ENCODE peak calls at places on chromosome 11, in five cellular contexts. One of them, this sample, is unnamed.
A peak's percentile ranks its signal among the peaks of the same experiment; 100 is the strongest.

GRCh38 chr11:17876827-17877226 is 136.0 kb downstream of the SERGEF start:
- DNase-seq in NB4: no peak
- DNase-seq in tibial nerve: no peak
- DNase-seq in A549: no peak
- DNase-seq in uterus: no peak
- DNase-seq in this sample: no peak

GRCh38 chr11:70128435-70128906 is 50.4 kb downstream of the ANO1 start:
- DNase-seq in NB4: no peak
- DNase-seq in tibial nerve: no peak
- DNase-seq in uterus: no peak
- DNase-seq in A549: peak; percentile 89
- DNase-seq in this sample: no peak

GRCh38 chr11:9633674-9634073 is 30.2 kb upstream of the SWAP70 start:
- DNase-seq in A549: no peak
- DNase-seq in NB4: peak; percentile 65
- DNase-seq in uterus: no peak
- DNase-seq in tibial nerve: no peak
- DNase-seq in this sample: no peak

GRCh38 chr11:69636870-69637600 is 3.9 kb upstream of the CCND1 start:
- DNase-seq in A549: no peak
- DNase-seq in tibial nerve: no peak
- DNase-seq in uterus: no peak
- DNase-seq in NB4: no peak
- DNase-seq in this sample: no peak

GRCh38 chr11:61075891-61076290 is 26.4 kb upstream of the CD5 start:
- DNase-seq in NB4: no peak
- DNase-seq in tibial nerve: peak; percentile 14
- DNase-seq in A549: no peak
- DNase-seq in uterus: no peak
- DNase-seq in this sample: no peak

GRCh38 chr11:88384678-88385015 is 47.1 kb upstream of the CTSC start:
- DNase-seq in A549: no peak
- DNase-seq in tibial nerve: no peak
- DNase-seq in uterus: no peak
- DNase-seq in NB4: no peak
- DNase-seq in this sample: no peak

GRCh38 chr11:112025682-112026081 is 474 bp downstream of the DLAT start:
- DNase-seq in uterus: no peak
- DNase-seq in A549: peak; percentile 8
- DNase-seq in tibial nerve: no peak
- DNase-seq in NB4: peak; percentile 50
- DNase-seq in this sample: no peak

GRCh38 chr11:58503361-58503856 is 4.5 kb downstream of the OR5B21 start:
- DNase-seq in NB4: no peak
- DNase-seq in uterus: no peak
- DNase-seq in tibial nerve: no peak
- DNase-seq in A549: no peak
- DNase-seq in this sample: no peak

GRCh38 chr11:108643974-108644373 is 20.9 kb upstream of the DDX10 start:
- DNase-seq in uterus: no peak
- DNase-seq in tibial nerve: no peak
- DNase-seq in A549: no peak
- DNase-seq in NB4: no peak
- DNase-seq in this sample: no peak

GRCh38 chr11:34461215-34461614 is 22.5 kb downstream of the CAT start:
- DNase-seq in uterus: no peak
- DNase-seq in tibial nerve: no peak
- DNase-seq in A549: no peak
- DNase-seq in NB4: no peak
- DNase-seq in this sample: no peak

GRCh38 chr11:9980931-9981330 is 313.1 kb downstream of the SBF2 start:
- DNase-seq in NB4: no peak
- DNase-seq in tibial nerve: no peak
- DNase-seq in A549: no peak
- DNase-seq in uterus: no peak
- DNase-seq in this sample: no peak

GRCh38 chr11:62370743-62371440 is 33.6 kb downstream of the ASRGL1 start:
- DNase-seq in A549: no peak
- DNase-seq in uterus: no peak
- DNase-seq in tibial nerve: no peak
- DNase-seq in NB4: no peak
- DNase-seq in this sample: no peak

GRCh38 chr11:120817131-120817530 is 206.8 kb upstream of the TBCEL start:
- DNase-seq in NB4: no peak
- DNase-seq in A549: no peak
- DNase-seq in uterus: no peak
- DNase-seq in tibial nerve: no peak
- DNase-seq in this sample: no peak

GRCh38 chr11:65646288-65646734 is 8.4 kb downstream of the SIPA1 start:
- DNase-seq in uterus: no peak
- DNase-seq in A549: no peak
- DNase-seq in NB4: no peak
- DNase-seq in tibial nerve: no peak
- DNase-seq in this sample: no peak

GRCh38 chr11:65645710-65646109 is 7.8 kb downstream of the SIPA1 start:
- DNase-seq in NB4: no peak
- DNase-seq in tibial nerve: no peak
- DNase-seq in A549: no peak
- DNase-seq in uterus: no peak
- DNase-seq in this sample: no peak

GRCh38 chr11:65644837-65645236 is 6.9 kb downstream of the SIPA1 start:
- DNase-seq in tibial nerve: no peak
- DNase-seq in NB4: no peak
- DNase-seq in A549: no peak
- DNase-seq in uterus: no peak
- DNase-seq in this sample: no peak

GRCh38 chr11:65648997-65649491 is 11.1 kb downstream of the SIPA1 start:
- DNase-seq in A549: no peak
- DNase-seq in NB4: no peak
- DNase-seq in tibial nerve: no peak
- DNase-seq in uterus: no peak
- DNase-seq in this sample: no peak

GRCh38 chr11:65646921-65647701 is 9.2 kb downstream of the SIPA1 start:
- DNase-seq in tibial nerve: no peak
- DNase-seq in uterus: no peak
- DNase-seq in A549: peak; percentile 67
- DNase-seq in NB4: no peak
- DNase-seq in this sample: no peak
- TF ChIP-seq POLR2A in tibial nerve: no peak
- TF ChIP-seq POLR2A in uterus: no peak
- TF ChIP-seq POLR2A in A549: peak; percentile 79
- TF ChIP-seq POLR2A in NB4: no peak
- TF ChIP-seq POLR2A in this sample: no peak

DNA sequence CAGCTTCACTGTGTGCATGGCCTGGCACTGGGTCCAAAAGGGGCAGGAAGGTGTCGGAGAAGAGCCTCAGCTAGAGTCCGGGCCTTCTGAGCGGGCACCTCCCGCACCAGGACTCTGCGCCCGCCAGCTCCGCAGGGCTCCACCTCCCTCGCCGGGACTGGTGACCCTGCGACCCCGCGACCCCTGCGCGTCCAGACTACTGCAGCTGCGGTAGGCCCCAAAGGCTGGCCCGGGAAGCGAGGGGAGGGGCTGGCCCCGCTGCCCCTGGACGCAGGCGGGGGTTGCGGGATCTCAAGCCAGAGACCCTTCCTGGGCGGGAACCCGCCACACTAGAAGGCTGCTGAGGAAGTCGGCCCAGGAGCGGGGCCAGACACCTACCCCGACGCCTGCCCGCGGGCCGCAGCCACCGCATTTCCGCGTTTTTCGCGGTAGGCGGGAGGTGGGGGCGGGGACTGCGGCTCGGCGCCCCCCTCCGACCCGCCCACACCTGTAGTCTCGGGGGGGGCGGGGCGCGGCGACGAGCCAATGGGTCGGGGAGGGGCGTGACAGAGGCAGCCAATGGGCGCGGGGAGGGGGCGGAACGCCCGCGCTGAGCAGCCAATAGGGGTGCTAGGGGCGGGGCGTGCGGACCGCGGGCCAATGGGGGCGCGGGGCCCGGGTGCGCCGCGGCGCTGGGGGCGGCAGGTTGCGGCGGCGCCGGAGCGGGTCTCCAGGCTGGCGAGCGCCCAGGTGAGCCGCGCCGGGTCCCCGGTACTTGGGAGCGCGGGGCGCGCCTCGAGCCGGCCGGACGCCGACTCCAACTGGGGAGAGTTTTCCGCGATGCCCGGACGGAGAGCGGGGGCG is at the start of the genes LMNTD2 and RASSF7:
- DNase-seq in tibial nerve: peak; percentile 87
- DNase-seq in NB4: peak; percentile 92
- DNase-seq in uterus: peak; percentile 87
- DNase-seq in A549: peak; percentile 95
- DNase-seq in this sample: peak; percentile 93
- TF ChIP-seq POLR2A in tibial nerve: no peak
- TF ChIP-seq POLR2A in NB4: peak; percentile 36
- TF ChIP-seq POLR2A in uterus: no peak
- TF ChIP-seq POLR2A in A549: peak; percentile 69
- TF ChIP-seq POLR2A in this sample: peak; percentile 47

DNA sequence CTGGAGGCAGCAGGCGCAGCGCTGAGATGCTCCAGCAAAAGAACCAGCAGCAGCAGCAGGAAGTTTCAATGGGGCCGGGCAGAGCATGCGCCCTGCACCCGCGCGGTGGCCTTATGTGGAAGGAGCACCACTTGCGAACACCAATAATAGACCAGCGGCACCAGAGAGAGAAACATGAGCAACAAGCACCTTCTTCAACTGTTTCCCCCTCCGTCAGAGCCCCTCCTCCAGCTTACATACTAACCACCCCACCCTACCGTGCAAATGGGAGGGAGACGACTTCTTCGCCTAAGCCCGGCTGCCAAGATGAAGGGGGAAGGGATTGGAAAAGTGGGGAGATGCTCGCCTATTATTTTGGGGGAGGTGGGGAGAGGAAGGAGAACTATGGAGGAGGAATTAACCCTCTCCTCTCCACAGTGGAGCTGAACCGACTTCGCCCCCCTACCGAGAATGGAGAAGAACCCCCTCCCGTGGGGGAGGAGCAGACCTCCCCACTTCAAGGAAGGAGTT is 1.1 kb downstream of the RSF1 start:
- DNase-seq in A549: peak; percentile 78
- DNase-seq in uterus: peak; percentile 74
- DNase-seq in NB4: peak; percentile 96
- DNase-seq in tibial nerve: peak; percentile 79
- DNase-seq in this sample: peak; percentile 88
- TF ChIP-seq POLR2A in A549: peak; percentile 46
- TF ChIP-seq POLR2A in uterus: peak; percentile 83
- TF ChIP-seq POLR2A in NB4: peak; percentile 50
- TF ChIP-seq POLR2A in tibial nerve: peak; percentile 54
- TF ChIP-seq POLR2A in this sample: no peak

GRCh38 chr11:77002776-77003175 is 31.4 kb upstream of the B3GNT6 start:
- DNase-seq in A549: no peak
- DNase-seq in uterus: no peak
- DNase-seq in tibial nerve: no peak
- DNase-seq in NB4: no peak
- DNase-seq in this sample: no peak
- TF ChIP-seq POLR2A in A549: no peak
- TF ChIP-seq POLR2A in uterus: no peak
- TF ChIP-seq POLR2A in tibial nerve: no peak
- TF ChIP-seq POLR2A in NB4: no peak
- TF ChIP-seq POLR2A in this sample: no peak

GRCh38 chr11:504994-505344 is 2.1 kb downstream of the RNH1 start:
- DNase-seq in A549: no peak
- DNase-seq in NB4: no peak
- DNase-seq in tibial nerve: no peak
- DNase-seq in uterus: no peak
- DNase-seq in this sample: no peak

GRCh38 chr11:504053-504993 is 2.7 kb downstream of the RNH1 start:
- DNase-seq in A549: no peak
- DNase-seq in NB4: peak; percentile 93
- DNase-seq in tibial nerve: peak; percentile 48
- DNase-seq in uterus: peak; percentile 40
- DNase-seq in this sample: no peak

GRCh38 chr11:507727-508515 is 879 bp upstream of the RNH1 start:
- DNase-seq in uterus: peak; percentile 19
- DNase-seq in tibial nerve: no peak
- DNase-seq in NB4: no peak
- DNase-seq in A549: no peak
- DNase-seq in this sample: no peak

GRCh38 chr11:506950-507726 is at the start of gene RNH1:
- DNase-seq in tibial nerve: peak; percentile 98
- DNase-seq in A549: peak; percentile 80
- DNase-seq in NB4: peak; percentile 91
- DNase-seq in uterus: peak; percentile 98
- DNase-seq in this sample: peak; percentile 99

DNA sequence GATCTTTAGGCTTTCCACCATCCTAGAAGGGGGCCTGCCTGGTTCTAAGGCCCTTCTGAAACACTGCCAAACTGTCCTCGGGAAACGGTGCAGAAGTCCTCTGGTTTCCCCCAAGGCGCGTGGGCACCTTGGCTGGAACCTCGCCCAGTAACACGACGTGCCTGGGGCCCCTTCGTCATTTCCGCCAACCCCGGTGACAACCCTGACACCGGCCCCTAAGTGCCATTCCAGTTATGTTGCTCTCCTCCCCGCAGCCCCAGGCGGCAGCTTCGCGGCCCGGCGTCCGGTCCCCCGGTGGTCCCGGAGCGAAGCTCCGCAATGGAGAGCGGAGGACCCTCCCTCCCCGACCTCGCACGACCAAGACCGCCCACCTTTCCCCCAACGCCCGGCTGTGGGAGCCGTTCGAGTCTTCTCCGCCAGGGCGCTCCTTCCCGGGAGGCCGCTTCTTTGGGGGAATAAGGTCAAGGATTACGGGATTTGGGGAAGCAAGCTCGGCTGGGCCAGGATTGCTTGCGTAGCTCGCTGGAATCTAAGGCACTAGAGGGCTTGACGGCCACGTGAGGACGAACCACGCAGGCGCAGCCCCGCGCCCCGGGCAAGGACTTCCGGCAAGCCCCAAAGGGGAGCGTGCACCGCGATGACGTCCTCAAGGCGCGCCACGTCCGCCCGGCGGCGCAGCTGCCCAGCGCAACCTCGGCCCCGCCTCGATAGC is 648 bp downstream of the RNH1 start:
- DNase-seq in NB4: peak; percentile 97
- DNase-seq in A549: peak; percentile 96
- DNase-seq in uterus: peak; percentile 97
- DNase-seq in tibial nerve: peak; percentile 92
- DNase-seq in this sample: peak; percentile 99
- TF ChIP-seq POLR2A in NB4: peak; percentile 62
- TF ChIP-seq POLR2A in A549: no peak
- TF ChIP-seq POLR2A in uterus: peak; percentile 48
- TF ChIP-seq POLR2A in tibial nerve: peak; percentile 81
- TF ChIP-seq POLR2A in this sample: peak; percentile 69

DNA sequence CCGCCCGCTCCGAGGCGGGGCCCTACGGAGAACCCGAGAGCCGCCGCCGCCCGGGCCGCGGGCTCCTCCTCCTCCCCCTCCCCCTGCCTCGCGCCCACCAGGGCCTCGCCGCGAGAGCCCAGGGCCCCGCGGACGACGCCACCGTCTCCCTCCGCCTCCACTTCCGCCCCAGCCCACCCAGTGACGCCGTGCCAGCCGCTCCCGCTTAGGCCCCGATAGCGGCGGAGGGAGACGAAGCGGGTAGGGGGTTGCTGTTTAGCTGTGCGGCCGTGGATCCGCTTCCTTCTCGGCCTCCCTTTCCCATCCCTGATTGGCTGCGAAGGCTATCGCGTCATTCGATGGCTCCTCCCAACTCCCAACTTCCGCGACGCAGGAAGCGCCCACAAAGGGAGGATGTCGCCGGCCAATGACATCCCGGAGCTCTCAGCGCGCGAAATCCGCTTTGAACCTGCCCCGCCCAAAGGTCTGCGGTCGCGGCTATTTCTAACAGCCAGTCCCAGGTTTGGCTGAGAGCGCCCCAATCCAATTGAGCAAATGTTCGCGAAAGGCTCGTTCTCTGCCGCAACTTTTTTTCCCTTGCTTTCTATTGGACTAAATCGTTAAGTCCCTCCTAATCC is at the start of gene FAM76B:
- DNase-seq in A549: peak; percentile 71
- DNase-seq in tibial nerve: peak; percentile 93
- DNase-seq in uterus: peak; percentile 97
- DNase-seq in NB4: peak; percentile 100
- DNase-seq in this sample: peak; percentile 97
- TF ChIP-seq POLR2A in A549: peak; percentile 66
- TF ChIP-seq POLR2A in tibial nerve: peak; percentile 96
- TF ChIP-seq POLR2A in uterus: peak; percentile 81
- TF ChIP-seq POLR2A in NB4: peak; percentile 34
- TF ChIP-seq POLR2A in this sample: no peak